ENCODE peak calls at places on chromosomes 12 and 14, in six cellular contexts. One of them, this sample, is unnamed.

GRCh38 chr12:2751686-2752085 is 43.1 kb upstream of the FKBP4 start:
- DNase-seq in astrocyte of the cerebellum: no peak
- DNase-seq in fibroblast of lung: no peak
- DNase-seq in right cardiac atrium: no peak
- DNase-seq in heart left ventricle: no peak
- DNase-seq in brain microvascular endothelial cell: no peak
- DNase-seq in this sample: no peak

GRCh38 chr12:34402228-34402898 is 380.1 kb downstream of the ALG10 start:
- DNase-seq in right cardiac atrium: peak
- DNase-seq in astrocyte of the cerebellum: no peak
- DNase-seq in brain microvascular endothelial cell: no peak
- DNase-seq in fibroblast of lung: no peak
- DNase-seq in heart left ventricle: peak
- DNase-seq in this sample: no peak

GRCh38 chr14:104865631-104866441 is 768 bp downstream of the CEP170B start:
- DNase-seq in fibroblast of lung: peak
- DNase-seq in right cardiac atrium: peak
- DNase-seq in brain microvascular endothelial cell: peak
- DNase-seq in astrocyte of the cerebellum: peak
- DNase-seq in heart left ventricle: no peak
- DNase-seq in this sample: peak

GRCh38 chr12:81863406-81863805 is 104.3 kb upstream of the PPFIA2 start:
- DNase-seq in heart left ventricle: no peak
- DNase-seq in right cardiac atrium: no peak
- DNase-seq in fibroblast of lung: no peak
- DNase-seq in brain microvascular endothelial cell: peak
- DNase-seq in astrocyte of the cerebellum: peak
- DNase-seq in this sample: no peak

GRCh38 chr14:63857467-63858030 is 4.7 kb downstream of the SYNE2 start:
- DNase-seq in heart left ventricle: no peak
- DNase-seq in brain microvascular endothelial cell: no peak
- DNase-seq in right cardiac atrium: no peak
- DNase-seq in astrocyte of the cerebellum: no peak
- DNase-seq in fibroblast of lung: no peak
- DNase-seq in this sample: no peak

GRCh38 chr12:32903318-32903717 is 6.7 kb upstream of the PKP2 start:
- DNase-seq in fibroblast of lung: no peak
- DNase-seq in astrocyte of the cerebellum: no peak
- DNase-seq in brain microvascular endothelial cell: no peak
- DNase-seq in right cardiac atrium: no peak
- DNase-seq in heart left ventricle: no peak
- DNase-seq in this sample: no peak

GRCh38 chr14:101174980-101175606 is 271.6 kb upstream of the RTL1 start:
- DNase-seq in astrocyte of the cerebellum: no peak
- DNase-seq in brain microvascular endothelial cell: no peak
- DNase-seq in fibroblast of lung: no peak
- DNase-seq in right cardiac atrium: no peak
- DNase-seq in heart left ventricle: no peak
- DNase-seq in this sample: no peak

GRCh38 chr12:14058717-14059116 is 77.3 kb upstream of the GRIN2B start:
- DNase-seq in heart left ventricle: no peak
- DNase-seq in right cardiac atrium: no peak
- DNase-seq in brain microvascular endothelial cell: no peak
- DNase-seq in astrocyte of the cerebellum: no peak
- DNase-seq in fibroblast of lung: no peak
- DNase-seq in this sample: no peak

GRCh38 chr12:122946690-122947271 is 19.5 kb downstream of the ABCB9 start:
- DNase-seq in astrocyte of the cerebellum: peak
- DNase-seq in brain microvascular endothelial cell: peak
- DNase-seq in right cardiac atrium: peak
- DNase-seq in fibroblast of lung: peak
- DNase-seq in heart left ventricle: peak
- DNase-seq in this sample: peak

GRCh38 chr12:49854976-49855375 is 12.1 kb upstream of the BCDIN3D start:
- DNase-seq in heart left ventricle: no peak
- DNase-seq in right cardiac atrium: no peak
- DNase-seq in astrocyte of the cerebellum: no peak
- DNase-seq in fibroblast of lung: no peak
- DNase-seq in brain microvascular endothelial cell: no peak
- DNase-seq in this sample: no peak

GRCh38 chr12:55068416-55069010 is 48.7 kb downstream of the NEUROD4 start:
- DNase-seq in heart left ventricle: no peak
- DNase-seq in brain microvascular endothelial cell: peak
- DNase-seq in right cardiac atrium: no peak
- DNase-seq in fibroblast of lung: peak
- DNase-seq in astrocyte of the cerebellum: peak
- DNase-seq in this sample: no peak

GRCh38 chr12:123519151-123520001 is 14.1 kb downstream of the RILPL1 start:
- DNase-seq in brain microvascular endothelial cell: peak
- DNase-seq in fibroblast of lung: no peak
- DNase-seq in heart left ventricle: peak
- DNase-seq in astrocyte of the cerebellum: peak
- DNase-seq in right cardiac atrium: peak
- DNase-seq in this sample: no peak

GRCh38 chr12:13204428-13204827 is 7.9 kb downstream of the EMP1 start:
- DNase-seq in right cardiac atrium: no peak
- DNase-seq in astrocyte of the cerebellum: no peak
- DNase-seq in heart left ventricle: no peak
- DNase-seq in brain microvascular endothelial cell: peak
- DNase-seq in fibroblast of lung: peak
- DNase-seq in this sample: no peak

GRCh38 chr12:49342066-49342913 is 4.4 kb upstream of the DNAJC22 start:
- DNase-seq in brain microvascular endothelial cell: peak
- DNase-seq in right cardiac atrium: peak
- DNase-seq in heart left ventricle: peak
- DNase-seq in fibroblast of lung: peak
- DNase-seq in astrocyte of the cerebellum: peak
- DNase-seq in this sample: no peak

GRCh38 chr14:44385906-44386305 is 121.2 kb downstream of the FSCB start:
- DNase-seq in fibroblast of lung: no peak
- DNase-seq in heart left ventricle: no peak
- DNase-seq in right cardiac atrium: peak
- DNase-seq in brain microvascular endothelial cell: no peak
- DNase-seq in astrocyte of the cerebellum: no peak
- DNase-seq in this sample: no peak

GRCh38 chr12:121533391-121534090 is 47.3 kb downstream of the KDM2B start:
- DNase-seq in brain microvascular endothelial cell: no peak
- DNase-seq in right cardiac atrium: no peak
- DNase-seq in heart left ventricle: peak
- DNase-seq in fibroblast of lung: peak
- DNase-seq in astrocyte of the cerebellum: no peak
- DNase-seq in this sample: no peak

GRCh38 chr14:105165761-105166485 is 2.7 kb downstream of the JAG2 start:
- DNase-seq in brain microvascular endothelial cell: no peak
- DNase-seq in astrocyte of the cerebellum: no peak
- DNase-seq in right cardiac atrium: no peak
- DNase-seq in heart left ventricle: no peak
- DNase-seq in fibroblast of lung: no peak
- DNase-seq in this sample: no peak

GRCh38 chr14:61927521-61927920 is 165.3 kb downstream of the SNAPC1 start:
- DNase-seq in right cardiac atrium: no peak
- DNase-seq in heart left ventricle: no peak
- DNase-seq in astrocyte of the cerebellum: peak
- DNase-seq in fibroblast of lung: peak
- DNase-seq in brain microvascular endothelial cell: peak
- DNase-seq in this sample: peak

GRCh38 chr12:103441437-103442186 is 54.2 kb downstream of the C12orf42 start:
- DNase-seq in heart left ventricle: no peak
- DNase-seq in astrocyte of the cerebellum: no peak
- DNase-seq in fibroblast of lung: no peak
- DNase-seq in right cardiac atrium: peak
- DNase-seq in brain microvascular endothelial cell: no peak
- DNase-seq in this sample: no peak

GRCh38 chr14:88505621-88506020 is 49.2 kb downstream of the PTPN21 start:
- DNase-seq in heart left ventricle: no peak
- DNase-seq in brain microvascular endothelial cell: no peak
- DNase-seq in right cardiac atrium: no peak
- DNase-seq in astrocyte of the cerebellum: no peak
- DNase-seq in fibroblast of lung: no peak
- DNase-seq in this sample: no peak

GRCh38 chr12:127363392-127363791 is 903.6 kb upstream of the TMEM132C start:
- DNase-seq in heart left ventricle: no peak
- DNase-seq in fibroblast of lung: no peak
- DNase-seq in right cardiac atrium: no peak
- DNase-seq in astrocyte of the cerebellum: no peak
- DNase-seq in brain microvascular endothelial cell: peak
- DNase-seq in this sample: no peak

GRCh38 chr14:21711360-21711961 is 37.8 kb upstream of the OR4E1 start:
- DNase-seq in astrocyte of the cerebellum: peak
- DNase-seq in heart left ventricle: no peak
- DNase-seq in right cardiac atrium: no peak
- DNase-seq in fibroblast of lung: peak
- DNase-seq in brain microvascular endothelial cell: peak
- DNase-seq in this sample: peak

GRCh38 chr14:30999038-30999773 is 26.2 kb upstream of the AP4S1 start:
- DNase-seq in right cardiac atrium: no peak
- DNase-seq in brain microvascular endothelial cell: no peak
- DNase-seq in astrocyte of the cerebellum: no peak
- DNase-seq in fibroblast of lung: no peak
- DNase-seq in heart left ventricle: no peak
- DNase-seq in this sample: no peak

GRCh38 chr14:67186789-67187188 is 2.5 kb upstream of the GARIN2 start:
- DNase-seq in astrocyte of the cerebellum: no peak
- DNase-seq in fibroblast of lung: peak
- DNase-seq in heart left ventricle: no peak
- DNase-seq in right cardiac atrium: no peak
- DNase-seq in brain microvascular endothelial cell: no peak
- DNase-seq in this sample: no peak
- H3K4me3 ChIP-seq in astrocyte of the cerebellum: no peak
- H3K4me3 ChIP-seq in fibroblast of lung: no peak
- H3K4me3 ChIP-seq in heart left ventricle: no peak
- H3K4me3 ChIP-seq in right cardiac atrium: no peak
- H3K4me3 ChIP-seq in brain microvascular endothelial cell: no peak
- H3K4me3 ChIP-seq in this sample: no peak

DNA sequence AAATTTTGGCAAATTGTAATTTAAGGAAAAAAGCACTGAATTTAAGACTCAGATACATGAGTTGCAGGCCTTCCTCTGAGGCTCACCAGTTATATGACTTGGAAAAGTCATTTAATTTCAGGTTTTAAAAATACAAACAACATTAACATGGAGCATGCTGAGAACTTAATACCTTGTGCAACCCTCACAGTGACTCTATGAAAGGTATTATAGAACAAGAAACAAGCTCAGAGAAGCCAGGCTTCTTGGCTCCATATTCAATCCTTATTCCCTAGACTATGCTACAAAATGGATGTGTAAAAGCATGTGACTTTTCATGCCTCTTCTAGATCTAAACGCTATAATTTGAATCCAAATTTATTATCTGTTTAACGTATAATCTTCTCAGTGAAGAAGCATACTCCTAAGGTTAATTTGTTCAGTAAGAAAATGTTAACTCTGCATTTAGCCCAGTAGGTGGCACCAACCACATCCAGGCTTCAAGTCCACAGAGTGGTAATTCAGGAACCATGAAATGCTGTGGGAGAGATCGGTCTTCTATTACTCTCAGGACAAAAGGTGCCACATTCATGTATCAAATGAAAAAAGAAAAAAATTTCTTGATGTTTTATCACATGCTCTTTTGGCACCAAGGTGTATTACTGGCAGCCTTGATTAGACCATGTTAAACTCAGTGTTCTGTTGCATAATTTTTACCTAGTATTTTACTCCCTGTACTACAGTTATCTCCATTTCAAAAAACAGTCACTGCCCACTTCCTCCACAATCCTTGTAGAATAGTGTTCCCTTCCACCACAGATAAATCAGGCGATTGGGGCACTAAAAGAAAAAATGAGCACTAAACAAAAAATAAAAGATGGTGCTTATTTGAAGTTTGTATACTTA is 9.3 kb downstream of the CCDC196 start:
- DNase-seq in right cardiac atrium: no peak
- DNase-seq in fibroblast of lung: peak
- DNase-seq in heart left ventricle: no peak
- DNase-seq in astrocyte of the cerebellum: peak
- DNase-seq in brain microvascular endothelial cell: peak
- DNase-seq in this sample: no peak
- H3K4me3 ChIP-seq in right cardiac atrium: peak
- H3K4me3 ChIP-seq in fibroblast of lung: no peak
- H3K4me3 ChIP-seq in heart left ventricle: peak
- H3K4me3 ChIP-seq in astrocyte of the cerebellum: no peak
- H3K4me3 ChIP-seq in brain microvascular endothelial cell: no peak
- H3K4me3 ChIP-seq in this sample: no peak

GRCh38 chr12:106720696-106721095 is 53.8 kb upstream of the RIC8B start:
- DNase-seq in brain microvascular endothelial cell: no peak
- DNase-seq in heart left ventricle: no peak
- DNase-seq in astrocyte of the cerebellum: no peak
- DNase-seq in right cardiac atrium: no peak
- DNase-seq in fibroblast of lung: no peak
- DNase-seq in this sample: no peak
- H3K4me3 ChIP-seq in brain microvascular endothelial cell: no peak
- H3K4me3 ChIP-seq in heart left ventricle: no peak
- H3K4me3 ChIP-seq in astrocyte of the cerebellum: no peak
- H3K4me3 ChIP-seq in right cardiac atrium: no peak
- H3K4me3 ChIP-seq in fibroblast of lung: no peak
- H3K4me3 ChIP-seq in this sample: no peak

GRCh38 chr12:11728154-11728755 is 78.8 kb downstream of the ETV6 start:
- DNase-seq in brain microvascular endothelial cell: no peak
- DNase-seq in fibroblast of lung: no peak
- DNase-seq in right cardiac atrium: no peak
- DNase-seq in astrocyte of the cerebellum: no peak
- DNase-seq in heart left ventricle: no peak
- DNase-seq in this sample: no peak
- H3K4me3 ChIP-seq in brain microvascular endothelial cell: no peak
- H3K4me3 ChIP-seq in fibroblast of lung: no peak
- H3K4me3 ChIP-seq in right cardiac atrium: no peak
- H3K4me3 ChIP-seq in astrocyte of the cerebellum: no peak
- H3K4me3 ChIP-seq in heart left ventricle: no peak
- H3K4me3 ChIP-seq in this sample: no peak

GRCh38 chr12:5856692-5857091 is 88.4 kb downstream of the ANO2 start:
- DNase-seq in brain microvascular endothelial cell: no peak
- DNase-seq in right cardiac atrium: no peak
- DNase-seq in astrocyte of the cerebellum: no peak
- DNase-seq in heart left ventricle: no peak
- DNase-seq in fibroblast of lung: no peak
- DNase-seq in this sample: no peak
- H3K4me3 ChIP-seq in brain microvascular endothelial cell: no peak
- H3K4me3 ChIP-seq in right cardiac atrium: no peak
- H3K4me3 ChIP-seq in astrocyte of the cerebellum: no peak
- H3K4me3 ChIP-seq in heart left ventricle: no peak
- H3K4me3 ChIP-seq in fibroblast of lung: no peak
- H3K4me3 ChIP-seq in this sample: no peak